ENCODE peak calls at places on chromosomes 16 and 17, in five cellular contexts. F is AG09319; I is ecto neural progenitor cell; Z is stimulated activated naive CD8-positive, alpha-beta T cell treated with anti-CD3 and anti-CD28 coated beads, Interleukin-15, Interleukin-2, amounts not matched to agents 100 U/mL and 50 U/mL, for 24 hours; R is left lung. O is an unnamed sample.
A peak's percentile ranks its signal among the peaks of the same experiment; 100 is the strongest.

GRCh38 chr17:77449908-77450741 is 309.4 kb downstream of the SEC14L1 start:
- DNase-seq in R (no peak), I (peak; percentile 94), Z (peak; percentile 85), F (no peak), O (no peak)

GRCh38 chr16:49462356-49462988 is 88.9 kb downstream of the C16orf78 start:
- DNase-seq in R (peak; percentile 12), F (no peak), Z (no peak), I (no peak), O (no peak)

GRCh38 chr17:50689251-50689650 is 18.5 kb downstream of the ANKRD40 start:
- DNase-seq in I (peak; percentile 66), R (no peak), Z (no peak), F (no peak), O (no peak)

GRCh38 chr16:23356941-23357340 is 54.8 kb downstream of the SCNN1B start:
- DNase-seq in F (no peak), Z (no peak), R (no peak), I (no peak), O (no peak)

GRCh38 chr17:7014995-7015586 is 2.7 kb downstream of the RNASEK start:
- DNase-seq in F (no peak), R (no peak), Z (peak; percentile 81), I (no peak), O (no peak)

GRCh38 chr16:70665806-70666735 is 19.7 kb downstream of the IL34 start:
- DNase-seq in F (no peak), R (peak; percentile 10), I (no peak), Z (no peak), O (no peak)

GRCh38 chr17:47966079-47966519 is 4.8 kb upstream of the CDK5RAP3 start:
- DNase-seq in F (no peak), I (no peak), R (no peak), Z (no peak), O (no peak)

GRCh38 chr17:82237083-82237745 is 8.4 kb downstream of the SLC16A3 start:
- DNase-seq in Z (no peak), I (no peak), F (no peak), R (no peak), O (no peak)

GRCh38 chr17:72977768-72978417 is 114.6 kb downstream of the SLC39A11 start:
- DNase-seq in R (no peak), F (no peak), Z (no peak), I (no peak), O (no peak)

GRCh38 chr17:83081561-83082201 is 2.3 kb downstream of the METRNL start:
- DNase-seq in Z (peak; percentile 35), F (peak; percentile 54), I (no peak), R (peak; percentile 72), O (no peak)

GRCh38 chr17:78882546-78883089 is 20.4 kb downstream of the CEP295NL start:
- DNase-seq in R (peak; percentile 56), F (no peak), Z (no peak), I (no peak), O (no peak)

GRCh38 chr16:47817048-47817447 is 338.7 kb downstream of the ABCC12 start:
- DNase-seq in I (no peak), Z (no peak), F (no peak), R (no peak), O (no peak)

GRCh38 chr16:15427648-15428239 is 6.6 kb upstream of the BMERB1 start:
- DNase-seq in I (peak; percentile 47), F (peak; percentile 72), R (peak; percentile 45), Z (peak; percentile 63), O (peak; percentile 1)

O was measured in DMS153.